ENCODE peak calls at places on chromosomes 12 and 14, in nine cellular contexts. One of them, this sample, is unnamed.

GRCh38 chr12:43580601-43581000 is 28.6 kb upstream of the ADAMTS20 start:
- DNase-seq in sciatic nerve: no peak
- DNase-seq in HTR-8/SVneo: no peak
- DNase-seq in ACHN: no peak
- DNase-seq in H4: no peak
- DNase-seq in colonic mucosa: no peak
- DNase-seq in epithelial cell of prostate: no peak
- DNase-seq in PC-3: no peak
- DNase-seq in AG04450: no peak
- DNase-seq in this sample: no peak

GRCh38 chr12:85963322-85963721 is 89.2 kb downstream of the NTS start:
- DNase-seq in sciatic nerve: no peak
- DNase-seq in HTR-8/SVneo: no peak
- DNase-seq in ACHN: no peak
- DNase-seq in H4: no peak
- DNase-seq in colonic mucosa: no peak
- DNase-seq in epithelial cell of prostate: no peak
- DNase-seq in PC-3: no peak
- DNase-seq in AG04450: no peak
- DNase-seq in this sample: no peak

GRCh38 chr12:32708926-32709325 is 29.8 kb downstream of the DNM1L start:
- DNase-seq in sciatic nerve: no peak
- DNase-seq in HTR-8/SVneo: no peak
- DNase-seq in ACHN: no peak
- DNase-seq in H4: no peak
- DNase-seq in colonic mucosa: no peak
- DNase-seq in epithelial cell of prostate: no peak
- DNase-seq in PC-3: no peak
- DNase-seq in AG04450: no peak
- DNase-seq in this sample: no peak

GRCh38 chr14:63745858-63746425 is 18.1 kb upstream of the SGPP1 start:
- DNase-seq in sciatic nerve: no peak
- DNase-seq in HTR-8/SVneo: no peak
- DNase-seq in ACHN: no peak
- DNase-seq in H4: no peak
- DNase-seq in colonic mucosa: peak
- DNase-seq in epithelial cell of prostate: no peak
- DNase-seq in PC-3: no peak
- DNase-seq in AG04450: no peak
- DNase-seq in this sample: peak

GRCh38 chr12:87120440-87120839 is 864.2 kb upstream of the MGAT4C start:
- DNase-seq in sciatic nerve: no peak
- DNase-seq in HTR-8/SVneo: no peak
- DNase-seq in ACHN: no peak
- DNase-seq in H4: peak
- DNase-seq in colonic mucosa: no peak
- DNase-seq in epithelial cell of prostate: no peak
- DNase-seq in PC-3: peak
- DNase-seq in AG04450: no peak
- DNase-seq in this sample: no peak

GRCh38 chr12:67915335-67915851 is 73.9 kb upstream of the IFNG-AS1 start:
- DNase-seq in sciatic nerve: no peak
- DNase-seq in HTR-8/SVneo: no peak
- DNase-seq in ACHN: no peak
- DNase-seq in H4: no peak
- DNase-seq in colonic mucosa: no peak
- DNase-seq in epithelial cell of prostate: no peak
- DNase-seq in PC-3: no peak
- DNase-seq in AG04450: no peak
- DNase-seq in this sample: no peak

GRCh38 chr14:21032326-21033154 is 2.1 kb downstream of the RNASE13 start:
- DNase-seq in sciatic nerve: no peak
- DNase-seq in HTR-8/SVneo: no peak
- DNase-seq in ACHN: no peak
- DNase-seq in H4: no peak
- DNase-seq in colonic mucosa: no peak
- DNase-seq in epithelial cell of prostate: no peak
- DNase-seq in PC-3: no peak
- DNase-seq in AG04450: no peak
- DNase-seq in this sample: no peak

GRCh38 chr12:103326190-103326589 is 169.6 kb downstream of the C12orf42 start:
- DNase-seq in sciatic nerve: no peak
- DNase-seq in HTR-8/SVneo: no peak
- DNase-seq in ACHN: peak
- DNase-seq in H4: no peak
- DNase-seq in colonic mucosa: no peak
- DNase-seq in epithelial cell of prostate: no peak
- DNase-seq in PC-3: peak
- DNase-seq in AG04450: no peak
- DNase-seq in this sample: no peak

GRCh38 chr12:56565510-56566101 is 44.0 kb downstream of the RBMS2 start:
- DNase-seq in sciatic nerve: peak
- DNase-seq in HTR-8/SVneo: no peak
- DNase-seq in ACHN: no peak
- DNase-seq in H4: peak
- DNase-seq in colonic mucosa: peak
- DNase-seq in epithelial cell of prostate: no peak
- DNase-seq in PC-3: peak
- DNase-seq in AG04450: peak
- DNase-seq in this sample: no peak

GRCh38 chr12:116183741-116184141 is 93.8 kb downstream of the MED13L start:
- DNase-seq in sciatic nerve: no peak
- DNase-seq in HTR-8/SVneo: no peak
- DNase-seq in ACHN: no peak
- DNase-seq in H4: peak
- DNase-seq in colonic mucosa: no peak
- DNase-seq in epithelial cell of prostate: no peak
- DNase-seq in PC-3: peak
- DNase-seq in AG04450: no peak
- DNase-seq in this sample: no peak

GRCh38 chr14:21414137-21414631 is 30.4 kb upstream of the SUPT16H start:
- DNase-seq in sciatic nerve: no peak
- DNase-seq in HTR-8/SVneo: no peak
- DNase-seq in ACHN: no peak
- DNase-seq in H4: no peak
- DNase-seq in colonic mucosa: no peak
- DNase-seq in epithelial cell of prostate: no peak
- DNase-seq in PC-3: no peak
- DNase-seq in AG04450: no peak
- DNase-seq in this sample: peak

GRCh38 chr12:108313609-108314331 is 25.3 kb downstream of the CMKLR1 start:
- DNase-seq in sciatic nerve: no peak
- DNase-seq in HTR-8/SVneo: no peak
- DNase-seq in ACHN: no peak
- DNase-seq in H4: no peak
- DNase-seq in colonic mucosa: no peak
- DNase-seq in epithelial cell of prostate: no peak
- DNase-seq in PC-3: no peak
- DNase-seq in AG04450: no peak
- DNase-seq in this sample: no peak

GRCh38 chr12:104672501-104673265 is 215.9 kb downstream of the CHST11 start:
- DNase-seq in sciatic nerve: no peak
- DNase-seq in HTR-8/SVneo: no peak
- DNase-seq in ACHN: peak
- DNase-seq in H4: peak
- DNase-seq in colonic mucosa: no peak
- DNase-seq in epithelial cell of prostate: peak
- DNase-seq in PC-3: peak
- DNase-seq in AG04450: no peak
- DNase-seq in this sample: no peak

GRCh38 chr14:104968541-104969401 is 9.4 kb downstream of the AHNAK2 start:
- DNase-seq in sciatic nerve: no peak
- DNase-seq in HTR-8/SVneo: no peak
- DNase-seq in ACHN: peak
- DNase-seq in H4: no peak
- DNase-seq in colonic mucosa: peak
- DNase-seq in epithelial cell of prostate: peak
- DNase-seq in PC-3: peak
- DNase-seq in AG04450: no peak
- DNase-seq in this sample: no peak

GRCh38 chr12:89373772-89374572 is 21.7 kb upstream of the DUSP6 start:
- DNase-seq in sciatic nerve: no peak
- DNase-seq in HTR-8/SVneo: no peak
- DNase-seq in ACHN: no peak
- DNase-seq in H4: peak
- DNase-seq in colonic mucosa: no peak
- DNase-seq in epithelial cell of prostate: no peak
- DNase-seq in PC-3: peak
- DNase-seq in AG04450: no peak
- DNase-seq in this sample: no peak

GRCh38 chr14:65414961-65415589 is 2.5 kb downstream of the FUT8 start:
- DNase-seq in sciatic nerve: no peak
- DNase-seq in HTR-8/SVneo: peak
- DNase-seq in ACHN: peak
- DNase-seq in H4: peak
- DNase-seq in colonic mucosa: no peak
- DNase-seq in epithelial cell of prostate: no peak
- DNase-seq in PC-3: peak
- DNase-seq in AG04450: peak
- DNase-seq in this sample: no peak

GRCh38 chr14:91754819-91755218 is 22.9 kb upstream of the CATSPERB start:
- DNase-seq in sciatic nerve: no peak
- DNase-seq in HTR-8/SVneo: no peak
- DNase-seq in ACHN: peak
- DNase-seq in H4: no peak
- DNase-seq in colonic mucosa: peak
- DNase-seq in epithelial cell of prostate: no peak
- DNase-seq in PC-3: no peak
- DNase-seq in AG04450: no peak
- DNase-seq in this sample: no peak

GRCh38 chr14:54814076-54814475 is 88.5 kb downstream of the GCH1 start:
- DNase-seq in sciatic nerve: no peak
- DNase-seq in HTR-8/SVneo: no peak
- DNase-seq in ACHN: peak
- DNase-seq in H4: peak
- DNase-seq in colonic mucosa: no peak
- DNase-seq in epithelial cell of prostate: no peak
- DNase-seq in PC-3: peak
- DNase-seq in AG04450: no peak
- DNase-seq in this sample: no peak

GRCh38 chr14:40098468-40098867 is 666.2 kb upstream of the FBXO33 start:
- DNase-seq in sciatic nerve: no peak
- DNase-seq in HTR-8/SVneo: no peak
- DNase-seq in ACHN: no peak
- DNase-seq in H4: no peak
- DNase-seq in colonic mucosa: no peak
- DNase-seq in epithelial cell of prostate: no peak
- DNase-seq in PC-3: no peak
- DNase-seq in AG04450: no peak
- DNase-seq in this sample: no peak

GRCh38 chr12:62725781-62726180 is 209.2 kb downstream of the PPM1H start:
- DNase-seq in sciatic nerve: no peak
- DNase-seq in HTR-8/SVneo: no peak
- DNase-seq in ACHN: no peak
- DNase-seq in H4: no peak
- DNase-seq in colonic mucosa: no peak
- DNase-seq in epithelial cell of prostate: no peak
- DNase-seq in PC-3: peak
- DNase-seq in AG04450: no peak
- DNase-seq in this sample: no peak

This sample was measured in GM06990.